ENCODE peak calls at places on chromosomes 1 and 21, in four cellular contexts. One of them, this sample, is unnamed.

GRCh38 chr1:32062867-32063230 is 9.9 kb upstream of the TMEM39B start:
- DNase-seq in WTC11: no peak
- DNase-seq in K562: no peak
- DNase-seq in HepG2: no peak
- DNase-seq in this sample: no peak

GRCh38 chr1:61334718-61335589 is 252.6 kb downstream of the NFIA start:
- DNase-seq in WTC11: no peak
- DNase-seq in K562: no peak
- DNase-seq in HepG2: no peak
- DNase-seq in this sample: peak

GRCh38 chr1:171676823-171677222 is 24.3 kb upstream of the MYOC start:
- DNase-seq in WTC11: no peak
- DNase-seq in K562: no peak
- DNase-seq in HepG2: no peak
- DNase-seq in this sample: no peak

GRCh38 chr21:43805275-43805800 is 16.0 kb downstream of the RRP1 start:
- DNase-seq in WTC11: no peak
- DNase-seq in K562: no peak
- DNase-seq in HepG2: no peak
- DNase-seq in this sample: no peak

GRCh38 chr21:45073301-45074047 is 906 bp upstream of the ADARB1 start:
- DNase-seq in WTC11: peak
- DNase-seq in K562: peak
- DNase-seq in HepG2: peak
- DNase-seq in this sample: peak

GRCh38 chr21:45531393-45532215 is 10.6 kb downstream of the SLC19A1 start:
- DNase-seq in WTC11: peak
- DNase-seq in K562: no peak
- DNase-seq in HepG2: no peak
- DNase-seq in this sample: no peak

GRCh38 chr1:233843523-233844204 is 60.8 kb upstream of the SLC35F3 start:
- DNase-seq in WTC11: no peak
- DNase-seq in K562: no peak
- DNase-seq in HepG2: no peak
- DNase-seq in this sample: no peak

GRCh38 chr1:157400766-157401165 is 151.5 kb downstream of the FCRL5 start:
- DNase-seq in WTC11: no peak
- DNase-seq in K562: no peak
- DNase-seq in HepG2: no peak
- DNase-seq in this sample: no peak

GRCh38 chr21:26188422-26188821 is 17.9 kb upstream of the APP start:
- DNase-seq in WTC11: no peak
- DNase-seq in K562: no peak
- DNase-seq in HepG2: no peak
- DNase-seq in this sample: no peak

GRCh38 chr1:236156512-236157208 is 14.3 kb downstream of the GPR137B start:
- DNase-seq in WTC11: no peak
- DNase-seq in K562: no peak
- DNase-seq in HepG2: no peak
- DNase-seq in this sample: no peak

GRCh38 chr1:84756455-84757082 is 66.3 kb upstream of the SSX2IP start:
- DNase-seq in WTC11: no peak
- DNase-seq in K562: no peak
- DNase-seq in HepG2: no peak
- DNase-seq in this sample: no peak

GRCh38 chr1:84762664-84763063 is 72.4 kb upstream of the SSX2IP start:
- DNase-seq in WTC11: no peak
- DNase-seq in K562: no peak
- DNase-seq in HepG2: no peak
- DNase-seq in this sample: no peak

GRCh38 chr1:84757301-84757700 is 67.0 kb upstream of the SSX2IP start:
- DNase-seq in WTC11: no peak
- DNase-seq in K562: peak
- DNase-seq in HepG2: peak
- DNase-seq in this sample: peak

GRCh38 chr1:84759756-84760155 is 69.5 kb upstream of the SSX2IP start:
- DNase-seq in WTC11: no peak
- DNase-seq in K562: no peak
- DNase-seq in HepG2: no peak
- DNase-seq in this sample: no peak

DNA sequence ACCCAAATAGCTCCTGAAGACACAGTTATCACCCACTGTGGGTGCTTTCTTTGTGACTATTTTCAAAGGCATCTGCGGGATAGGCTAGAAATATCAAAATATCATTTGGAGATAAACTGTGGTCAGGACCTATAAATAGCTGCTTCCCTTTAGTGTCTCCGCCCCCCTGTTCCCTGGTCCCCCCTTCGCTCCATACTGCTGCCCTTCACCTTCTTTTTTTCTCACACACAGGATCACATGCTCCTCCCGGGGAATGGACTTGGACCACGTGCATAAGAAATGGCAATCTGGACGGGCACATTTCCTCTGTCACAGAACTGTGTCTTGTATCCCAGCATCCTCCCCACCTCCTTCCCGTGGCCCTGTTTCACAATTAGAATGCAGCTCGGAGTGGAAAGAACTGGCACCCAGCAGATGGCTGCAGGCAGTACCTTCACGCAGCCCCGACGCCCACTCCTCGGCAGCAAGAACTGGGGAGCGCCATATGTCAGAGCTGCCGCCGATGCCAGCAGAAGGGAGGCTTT is 68.8 kb upstream of the SSX2IP start:
- DNase-seq in WTC11: no peak
- DNase-seq in K562: no peak
- DNase-seq in HepG2: no peak
- DNase-seq in this sample: no peak
- TF ChIP-seq FOXJ3 in WTC11: no peak
- TF ChIP-seq FOXJ3 in K562: no peak
- TF ChIP-seq FOXJ3 in HepG2: no peak
- TF ChIP-seq FOXJ3 in this sample: no peak

DNA sequence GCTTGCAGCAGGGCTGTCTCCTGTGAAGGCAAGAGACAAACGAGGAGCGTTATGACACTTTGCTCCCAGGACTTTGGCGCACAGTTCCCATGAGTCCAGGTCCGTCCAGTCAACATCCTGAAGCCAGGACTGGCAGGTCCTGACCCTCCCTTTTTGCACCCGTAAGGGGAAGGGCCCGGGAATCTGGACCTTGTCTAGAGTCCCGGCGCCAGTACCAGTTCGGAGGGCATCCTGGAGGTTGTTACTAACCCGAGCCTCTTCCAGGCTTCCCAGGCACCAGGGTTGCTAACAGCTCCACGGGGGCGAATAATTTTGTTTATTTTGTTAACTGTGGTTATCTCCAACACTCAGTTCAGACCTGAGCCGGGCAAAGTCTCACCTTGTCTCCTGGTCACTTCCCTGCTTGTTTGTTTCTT is 681 bp upstream of the RWDD3 start:
- DNase-seq in WTC11: no peak
- DNase-seq in K562: no peak
- DNase-seq in HepG2: peak
- DNase-seq in this sample: peak
- TF ChIP-seq FOXJ3 in WTC11: no peak
- TF ChIP-seq FOXJ3 in K562: no peak
- TF ChIP-seq FOXJ3 in HepG2: no peak
- TF ChIP-seq FOXJ3 in this sample: no peak

DNA sequence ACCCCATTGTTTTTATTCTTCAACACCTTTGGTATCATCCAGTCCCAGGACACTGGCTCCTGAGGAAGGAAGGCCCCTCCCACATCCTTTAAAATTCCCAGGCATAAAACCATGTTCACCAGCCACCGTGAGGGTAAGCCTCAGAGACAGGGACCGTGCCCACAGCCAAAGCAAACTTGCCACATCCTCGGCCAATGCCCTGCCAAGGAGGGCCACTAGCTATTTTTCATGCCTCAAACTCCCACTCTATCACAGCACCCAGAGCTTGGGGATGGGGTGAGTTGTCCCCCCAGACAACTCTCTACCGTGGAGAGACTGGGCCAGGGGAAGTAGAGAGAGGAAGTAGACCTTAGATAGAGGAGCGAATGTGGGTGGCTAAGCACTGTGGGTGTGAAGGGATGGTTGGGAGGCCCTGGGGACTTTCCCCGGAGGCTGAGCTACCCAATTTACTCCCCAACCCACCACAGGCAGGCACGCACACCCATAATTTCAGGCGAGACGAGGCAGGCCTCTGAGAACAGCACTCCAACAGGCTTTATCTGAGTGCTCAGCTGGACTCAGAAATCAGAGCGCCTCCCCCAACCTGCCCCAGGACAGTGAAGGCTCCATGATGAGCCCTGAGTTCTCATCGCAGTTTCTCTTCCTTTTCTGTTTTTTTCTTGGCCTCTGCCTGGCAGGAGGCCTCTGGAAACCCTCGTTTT is 15.9 kb upstream of the BTG2 start:
- DNase-seq in WTC11: no peak
- DNase-seq in K562: peak
- DNase-seq in HepG2: no peak
- DNase-seq in this sample: no peak
- TF ChIP-seq FOXJ3 in WTC11: no peak
- TF ChIP-seq FOXJ3 in K562: no peak
- TF ChIP-seq FOXJ3 in HepG2: no peak
- TF ChIP-seq FOXJ3 in this sample: no peak

GRCh38 chr1:40240390-40240789 is 7.3 kb upstream of the TMCO2 start:
- DNase-seq in WTC11: no peak
- DNase-seq in K562: no peak
- DNase-seq in HepG2: no peak
- DNase-seq in this sample: no peak
- TF ChIP-seq FOXJ3 in WTC11: no peak
- TF ChIP-seq FOXJ3 in K562: no peak
- TF ChIP-seq FOXJ3 in HepG2: no peak
- TF ChIP-seq FOXJ3 in this sample: no peak

GRCh38 chr1:151989131-151989868 is 4.4 kb downstream of the S100A10 start:
- DNase-seq in WTC11: no peak
- DNase-seq in K562: no peak
- DNase-seq in HepG2: no peak
- DNase-seq in this sample: no peak

GRCh38 chr1:151990058-151990855 is 3.4 kb downstream of the S100A10 start:
- DNase-seq in WTC11: no peak
- DNase-seq in K562: no peak
- DNase-seq in HepG2: no peak
- DNase-seq in this sample: no peak

GRCh38 chr1:151991663-151992344 is 1.9 kb downstream of the S100A10 start:
- DNase-seq in WTC11: no peak
- DNase-seq in K562: no peak
- DNase-seq in HepG2: no peak
- DNase-seq in this sample: no peak

GRCh38 chr1:151992345-151993083 is 1.1 kb downstream of the S100A10 start:
- DNase-seq in WTC11: peak
- DNase-seq in K562: peak
- DNase-seq in HepG2: peak
- DNase-seq in this sample: no peak

DNA sequence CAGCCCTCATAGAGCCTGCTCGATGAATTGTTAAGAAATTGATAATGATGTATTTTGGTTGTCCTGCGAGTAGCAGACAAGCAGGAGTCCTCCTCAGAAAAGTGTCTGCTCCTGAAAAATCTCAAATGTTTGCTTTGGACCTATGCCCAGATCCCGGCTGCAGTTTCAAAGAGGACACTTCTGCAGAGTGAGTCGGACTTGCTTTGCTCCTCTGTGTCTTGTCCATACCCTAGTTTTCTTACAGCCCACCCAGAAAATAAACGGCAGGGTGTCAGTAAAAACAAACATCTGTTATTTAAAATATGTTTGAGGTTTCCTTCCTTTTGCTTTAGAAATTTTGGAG is 2.8 kb downstream of the S100A10 start:
- DNase-seq in WTC11: no peak
- DNase-seq in K562: no peak
- DNase-seq in HepG2: peak
- DNase-seq in this sample: no peak
- TF ChIP-seq FOXJ3 in WTC11: no peak
- TF ChIP-seq FOXJ3 in K562: no peak
- TF ChIP-seq FOXJ3 in HepG2: no peak
- TF ChIP-seq FOXJ3 in this sample: no peak

GRCh38 chr1:118077331-118078055 is 107.5 kb downstream of the SPAG17 start:
- DNase-seq in WTC11: no peak
- DNase-seq in K562: no peak
- DNase-seq in HepG2: peak
- DNase-seq in this sample: no peak
- TF ChIP-seq FOXJ3 in WTC11: no peak
- TF ChIP-seq FOXJ3 in K562: no peak
- TF ChIP-seq FOXJ3 in HepG2: no peak
- TF ChIP-seq FOXJ3 in this sample: no peak

GRCh38 chr1:154878371-154879355 is 8.6 kb upstream of the KCNN3 start:
- DNase-seq in WTC11: peak
- DNase-seq in K562: peak
- DNase-seq in HepG2: peak
- DNase-seq in this sample: peak
- TF ChIP-seq FOXJ3 in WTC11: no peak
- TF ChIP-seq FOXJ3 in K562: no peak
- TF ChIP-seq FOXJ3 in HepG2: no peak
- TF ChIP-seq FOXJ3 in this sample: no peak

GRCh38 chr1:225603538-225604354 is 49.2 kb downstream of the ENAH start:
- DNase-seq in WTC11: no peak
- DNase-seq in K562: no peak
- DNase-seq in HepG2: peak
- DNase-seq in this sample: no peak
- TF ChIP-seq FOXJ3 in WTC11: no peak
- TF ChIP-seq FOXJ3 in K562: no peak
- TF ChIP-seq FOXJ3 in HepG2: no peak
- TF ChIP-seq FOXJ3 in this sample: no peak

This sample was measured in SK-N-SH.